ENCODE peak calls at places on chromosome 7, in four cellular contexts. L is endothelial cell of umbilical vein, P is K562, F is GM12878. A is an unnamed sample.

GRCh38 chr7:26090927-26091519 is 61.0 kb upstream of the NFE2L3 start:
- DNase-seq in L (peak), F (peak), P (peak), A (peak)

GRCh38 chr7:148079681-148080080 is 510.9 kb upstream of the C7orf33 start:
- DNase-seq in F (no peak), P (no peak), L (no peak), A (no peak)

GRCh38 chr7:141754939-141755338 is 9.0 kb upstream of the TAS2R3 start:
- DNase-seq in P (peak), L (peak), F (no peak), A (no peak)

GRCh38 chr7:90180011-90180585 is 25.8 kb downstream of the STEAP1 start:
- DNase-seq in L (peak), P (no peak), F (peak), A (peak)

GRCh38 chr7:41696323-41696916 is 6.5 kb downstream of the INHBA start:
- DNase-seq in L (peak), F (no peak), P (peak), A (peak)

GRCh38 chr7:83796760-83797159 is 147.8 kb upstream of the SEMA3E start:
- DNase-seq in L (no peak), F (peak), P (no peak), A (no peak)

GRCh38 chr7:105691692-105692564 is 110.6 kb upstream of the EFCAB10 start:
- DNase-seq in F (no peak), P (no peak), L (peak), A (peak)

GRCh38 chr7:66500087-66500486 is 128.6 kb upstream of the KCTD7 start:
- DNase-seq in P (no peak), F (no peak), L (no peak), A (no peak)

GRCh38 chr7:106768324-106768751 is 96.7 kb upstream of the PIK3CG start:
- DNase-seq in F (peak), P (no peak), L (no peak), A (no peak)

DNA sequence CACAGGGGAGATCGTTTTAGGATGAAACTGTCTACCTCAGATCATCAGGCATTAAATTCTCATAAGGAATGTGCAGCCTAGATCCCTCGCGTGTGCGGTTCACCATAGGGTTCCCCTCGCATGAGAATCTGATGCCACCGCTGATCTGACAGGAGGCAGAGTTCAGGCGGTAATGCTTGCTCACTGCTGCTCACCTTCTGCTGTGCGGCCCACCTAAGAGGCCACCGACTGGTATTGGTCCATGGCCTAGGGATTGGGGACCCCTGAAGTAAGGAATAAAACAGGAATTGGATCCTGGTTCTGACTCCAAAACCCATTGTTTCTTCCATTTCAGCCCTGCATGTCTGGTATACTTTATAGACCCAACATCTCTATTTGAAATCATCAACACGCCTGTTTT is 4.1 kb downstream of the NOD1 start:
- DNase-seq in L (no peak), P (no peak), F (no peak), A (no peak)
- TF ChIP-seq FOS in L (no peak), P (no peak), F (no peak), A (no peak)

GRCh38 chr7:20700491-20701231 is 85.2 kb downstream of the ABCB5 start:
- DNase-seq in L (no peak), F (no peak), P (no peak), A (no peak)

GRCh38 chr7:20697351-20697750 is 81.9 kb downstream of the ABCB5 start:
- DNase-seq in P (no peak), F (no peak), L (no peak), A (no peak)

DNA sequence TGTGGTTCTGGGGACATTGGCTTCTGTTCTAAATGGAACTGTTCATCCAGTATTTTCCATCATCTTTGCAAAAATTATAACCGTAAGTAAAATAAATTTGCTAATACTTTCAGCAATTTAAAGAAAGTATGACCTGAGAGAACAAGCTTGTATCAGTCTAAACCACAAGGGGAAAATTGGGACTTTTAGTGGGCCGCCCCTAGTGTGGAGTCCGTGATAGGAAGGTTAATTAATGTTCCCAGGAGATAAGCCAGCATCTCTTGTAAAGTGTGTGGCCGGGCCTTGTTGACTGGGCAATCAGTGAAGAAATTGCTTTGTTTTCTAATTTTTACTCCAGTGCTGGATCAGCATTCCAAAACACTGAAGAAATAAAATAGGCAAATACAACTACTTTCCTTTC is 83.0 kb downstream of the ABCB5 start:
- DNase-seq in L (no peak), P (peak), F (no peak), A (no peak)
- TF ChIP-seq FOS in L (no peak), P (no peak), F (no peak), A (no peak)

GRCh38 chr7:82578430-82578829 is 134.9 kb upstream of the CACNA2D1 start:
- DNase-seq in L (peak), F (no peak), P (no peak), A (peak)
- TF ChIP-seq FOS in L (no peak), F (no peak), P (no peak), A (no peak)

GRCh38 chr7:128906766-128907559 is 3.5 kb downstream of the KCP start:
- DNase-seq in F (no peak), L (no peak), P (no peak), A (no peak)
- TF ChIP-seq FOS in F (no peak), L (no peak), P (no peak), A (no peak)

GRCh38 chr7:78912781-78913180 is 540.7 kb downstream of the MAGI2 start:
- DNase-seq in F (no peak), L (no peak), P (no peak), A (peak)
- TF ChIP-seq FOS in F (no peak), L (no peak), P (no peak), A (no peak)

DNA sequence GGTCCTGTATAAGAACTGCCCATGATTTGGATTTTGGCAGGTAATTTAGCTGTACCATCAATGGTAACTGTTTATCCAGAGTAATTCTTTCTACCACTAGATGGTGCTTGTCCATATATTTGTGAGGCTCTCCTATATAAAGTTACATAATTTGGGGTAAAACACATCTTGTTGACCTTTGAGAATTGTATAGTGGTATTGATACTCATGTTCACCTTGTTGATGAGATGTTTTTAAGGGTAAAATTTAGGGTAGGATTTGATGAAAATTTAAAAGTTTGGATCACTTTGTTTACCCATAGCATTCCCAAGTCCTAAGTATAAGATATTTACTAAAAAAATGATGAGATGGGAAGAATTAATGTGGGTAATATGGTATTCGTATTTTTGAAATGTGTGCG is 31.6 kb downstream of the ST7 start:
- DNase-seq in P (peak), L (peak), F (no peak), A (peak)
- TF ChIP-seq FOS in P (no peak), L (no peak), F (no peak), A (no peak)